ENCODE peak calls at places on chromosomes 7 and 10, in ten cellular contexts. One of them, this sample, is unnamed.

GRCh38 chr10:102511562-102512274 is 7.9 kb downstream of the SUFU start:
- DNase-seq in gastrocnemius medialis: no peak
- DNase-seq in progenitor cell of endocrine pancreas: no peak
- DNase-seq in head of caudate nucleus: no peak
- DNase-seq in HEK293T: no peak
- DNase-seq in activated naive CD4-positive, alpha-beta T cell treated with anti-CD3 and anti-CD28 coated beads for 36 hours: no peak
- DNase-seq in Calu3: no peak
- DNase-seq in amygdala: no peak
- DNase-seq in activated CD8-positive, alpha-beta memory T cell treated with anti-CD3 and anti-CD28 coated beads, Interleukin-2, amount 10 ng/mL, durations not matched to agents 7 days and 5 days: no peak
- DNase-seq in astrocyte of the spinal cord: no peak
- DNase-seq in this sample: no peak

GRCh38 chr10:59807629-59808620 is 54.7 kb upstream of the MRLN start:
- DNase-seq in gastrocnemius medialis: peak
- DNase-seq in HEK293T: no peak
- DNase-seq in astrocyte of the spinal cord: no peak
- DNase-seq in head of caudate nucleus: peak
- DNase-seq in activated naive CD4-positive, alpha-beta T cell treated with anti-CD3 and anti-CD28 coated beads for 36 hours: no peak
- DNase-seq in Calu3: no peak
- DNase-seq in amygdala: peak
- DNase-seq in activated CD8-positive, alpha-beta memory T cell treated with anti-CD3 and anti-CD28 coated beads, Interleukin-2, amount 10 ng/mL, durations not matched to agents 7 days and 5 days: no peak
- DNase-seq in progenitor cell of endocrine pancreas: no peak
- DNase-seq in this sample: no peak

GRCh38 chr10:116164291-116164690 is 108.7 kb downstream of the GFRA1 start:
- DNase-seq in head of caudate nucleus: peak
- DNase-seq in activated naive CD4-positive, alpha-beta T cell treated with anti-CD3 and anti-CD28 coated beads for 36 hours: no peak
- DNase-seq in activated CD8-positive, alpha-beta memory T cell treated with anti-CD3 and anti-CD28 coated beads, Interleukin-2, amount 10 ng/mL, durations not matched to agents 7 days and 5 days: no peak
- DNase-seq in amygdala: no peak
- DNase-seq in Calu3: no peak
- DNase-seq in HEK293T: no peak
- DNase-seq in astrocyte of the spinal cord: no peak
- DNase-seq in progenitor cell of endocrine pancreas: no peak
- DNase-seq in gastrocnemius medialis: no peak
- DNase-seq in this sample: no peak

GRCh38 chr10:4074559-4075407 is 289.8 kb upstream of the KLF6 start:
- DNase-seq in Calu3: no peak
- DNase-seq in amygdala: no peak
- DNase-seq in astrocyte of the spinal cord: peak
- DNase-seq in activated CD8-positive, alpha-beta memory T cell treated with anti-CD3 and anti-CD28 coated beads, Interleukin-2, amount 10 ng/mL, durations not matched to agents 7 days and 5 days: no peak
- DNase-seq in progenitor cell of endocrine pancreas: no peak
- DNase-seq in gastrocnemius medialis: no peak
- DNase-seq in activated naive CD4-positive, alpha-beta T cell treated with anti-CD3 and anti-CD28 coated beads for 36 hours: no peak
- DNase-seq in HEK293T: no peak
- DNase-seq in head of caudate nucleus: no peak
- DNase-seq in this sample: no peak

GRCh38 chr10:120600871-120601644 is 144.0 kb downstream of the PLPP4 start:
- DNase-seq in gastrocnemius medialis: no peak
- DNase-seq in activated naive CD4-positive, alpha-beta T cell treated with anti-CD3 and anti-CD28 coated beads for 36 hours: no peak
- DNase-seq in head of caudate nucleus: no peak
- DNase-seq in progenitor cell of endocrine pancreas: no peak
- DNase-seq in amygdala: no peak
- DNase-seq in Calu3: peak
- DNase-seq in astrocyte of the spinal cord: peak
- DNase-seq in activated CD8-positive, alpha-beta memory T cell treated with anti-CD3 and anti-CD28 coated beads, Interleukin-2, amount 10 ng/mL, durations not matched to agents 7 days and 5 days: no peak
- DNase-seq in HEK293T: peak
- DNase-seq in this sample: no peak

GRCh38 chr7:39624935-39625694 is 1.7 kb downstream of the RALA start:
- DNase-seq in amygdala: no peak
- DNase-seq in activated naive CD4-positive, alpha-beta T cell treated with anti-CD3 and anti-CD28 coated beads for 36 hours: no peak
- DNase-seq in Calu3: no peak
- DNase-seq in gastrocnemius medialis: no peak
- DNase-seq in HEK293T: no peak
- DNase-seq in astrocyte of the spinal cord: no peak
- DNase-seq in progenitor cell of endocrine pancreas: no peak
- DNase-seq in head of caudate nucleus: no peak
- DNase-seq in activated CD8-positive, alpha-beta memory T cell treated with anti-CD3 and anti-CD28 coated beads, Interleukin-2, amount 10 ng/mL, durations not matched to agents 7 days and 5 days: no peak
- DNase-seq in this sample: no peak

GRCh38 chr7:136687693-136688322 is 180.6 kb upstream of the CHRM2 start:
- DNase-seq in Calu3: no peak
- DNase-seq in amygdala: no peak
- DNase-seq in astrocyte of the spinal cord: peak
- DNase-seq in head of caudate nucleus: peak
- DNase-seq in gastrocnemius medialis: no peak
- DNase-seq in activated CD8-positive, alpha-beta memory T cell treated with anti-CD3 and anti-CD28 coated beads, Interleukin-2, amount 10 ng/mL, durations not matched to agents 7 days and 5 days: no peak
- DNase-seq in HEK293T: peak
- DNase-seq in progenitor cell of endocrine pancreas: no peak
- DNase-seq in activated naive CD4-positive, alpha-beta T cell treated with anti-CD3 and anti-CD28 coated beads for 36 hours: no peak
- DNase-seq in this sample: no peak

GRCh38 chr7:71793251-71793650 is 618.9 kb downstream of the CALN1 start:
- DNase-seq in head of caudate nucleus: no peak
- DNase-seq in activated naive CD4-positive, alpha-beta T cell treated with anti-CD3 and anti-CD28 coated beads for 36 hours: no peak
- DNase-seq in activated CD8-positive, alpha-beta memory T cell treated with anti-CD3 and anti-CD28 coated beads, Interleukin-2, amount 10 ng/mL, durations not matched to agents 7 days and 5 days: no peak
- DNase-seq in Calu3: no peak
- DNase-seq in progenitor cell of endocrine pancreas: no peak
- DNase-seq in gastrocnemius medialis: no peak
- DNase-seq in HEK293T: no peak
- DNase-seq in amygdala: no peak
- DNase-seq in astrocyte of the spinal cord: peak
- DNase-seq in this sample: no peak

GRCh38 chr7:86629-87028 is 105.7 kb upstream of the FAM20C start:
- DNase-seq in activated CD8-positive, alpha-beta memory T cell treated with anti-CD3 and anti-CD28 coated beads, Interleukin-2, amount 10 ng/mL, durations not matched to agents 7 days and 5 days: no peak
- DNase-seq in activated naive CD4-positive, alpha-beta T cell treated with anti-CD3 and anti-CD28 coated beads for 36 hours: no peak
- DNase-seq in astrocyte of the spinal cord: no peak
- DNase-seq in gastrocnemius medialis: no peak
- DNase-seq in Calu3: no peak
- DNase-seq in progenitor cell of endocrine pancreas: no peak
- DNase-seq in HEK293T: no peak
- DNase-seq in head of caudate nucleus: no peak
- DNase-seq in amygdala: no peak
- DNase-seq in this sample: no peak

GRCh38 chr10:119267384-119267783 is 60.0 kb downstream of the GRK5 start:
- DNase-seq in activated naive CD4-positive, alpha-beta T cell treated with anti-CD3 and anti-CD28 coated beads for 36 hours: no peak
- DNase-seq in activated CD8-positive, alpha-beta memory T cell treated with anti-CD3 and anti-CD28 coated beads, Interleukin-2, amount 10 ng/mL, durations not matched to agents 7 days and 5 days: no peak
- DNase-seq in progenitor cell of endocrine pancreas: no peak
- DNase-seq in Calu3: no peak
- DNase-seq in amygdala: no peak
- DNase-seq in gastrocnemius medialis: no peak
- DNase-seq in HEK293T: no peak
- DNase-seq in head of caudate nucleus: no peak
- DNase-seq in astrocyte of the spinal cord: no peak
- DNase-seq in this sample: no peak

GRCh38 chr7:1193593-1194424 is 33.8 kb upstream of the ZFAND2A start:
- DNase-seq in Calu3: peak
- DNase-seq in head of caudate nucleus: peak
- DNase-seq in activated CD8-positive, alpha-beta memory T cell treated with anti-CD3 and anti-CD28 coated beads, Interleukin-2, amount 10 ng/mL, durations not matched to agents 7 days and 5 days: peak
- DNase-seq in HEK293T: no peak
- DNase-seq in astrocyte of the spinal cord: peak
- DNase-seq in activated naive CD4-positive, alpha-beta T cell treated with anti-CD3 and anti-CD28 coated beads for 36 hours: peak
- DNase-seq in progenitor cell of endocrine pancreas: no peak
- DNase-seq in gastrocnemius medialis: no peak
- DNase-seq in amygdala: no peak
- DNase-seq in this sample: peak

GRCh38 chr7:66377045-66377444 is 171.9 kb downstream of the TPST1 start:
- DNase-seq in progenitor cell of endocrine pancreas: no peak
- DNase-seq in head of caudate nucleus: no peak
- DNase-seq in activated CD8-positive, alpha-beta memory T cell treated with anti-CD3 and anti-CD28 coated beads, Interleukin-2, amount 10 ng/mL, durations not matched to agents 7 days and 5 days: no peak
- DNase-seq in amygdala: no peak
- DNase-seq in Calu3: no peak
- DNase-seq in astrocyte of the spinal cord: no peak
- DNase-seq in HEK293T: no peak
- DNase-seq in activated naive CD4-positive, alpha-beta T cell treated with anti-CD3 and anti-CD28 coated beads for 36 hours: no peak
- DNase-seq in gastrocnemius medialis: no peak
- DNase-seq in this sample: no peak

GRCh38 chr10:68052463-68052862 is 22.6 kb downstream of the HERC4 start:
- DNase-seq in activated CD8-positive, alpha-beta memory T cell treated with anti-CD3 and anti-CD28 coated beads, Interleukin-2, amount 10 ng/mL, durations not matched to agents 7 days and 5 days: no peak
- DNase-seq in activated naive CD4-positive, alpha-beta T cell treated with anti-CD3 and anti-CD28 coated beads for 36 hours: no peak
- DNase-seq in HEK293T: no peak
- DNase-seq in progenitor cell of endocrine pancreas: no peak
- DNase-seq in gastrocnemius medialis: no peak
- DNase-seq in amygdala: no peak
- DNase-seq in Calu3: no peak
- DNase-seq in astrocyte of the spinal cord: no peak
- DNase-seq in head of caudate nucleus: no peak
- DNase-seq in this sample: no peak

GRCh38 chr7:92228100-92228499 is 17.6 kb downstream of the KRIT1 start:
- DNase-seq in gastrocnemius medialis: no peak
- DNase-seq in progenitor cell of endocrine pancreas: no peak
- DNase-seq in activated naive CD4-positive, alpha-beta T cell treated with anti-CD3 and anti-CD28 coated beads for 36 hours: no peak
- DNase-seq in HEK293T: no peak
- DNase-seq in head of caudate nucleus: no peak
- DNase-seq in astrocyte of the spinal cord: no peak
- DNase-seq in activated CD8-positive, alpha-beta memory T cell treated with anti-CD3 and anti-CD28 coated beads, Interleukin-2, amount 10 ng/mL, durations not matched to agents 7 days and 5 days: no peak
- DNase-seq in amygdala: no peak
- DNase-seq in Calu3: no peak
- DNase-seq in this sample: no peak

GRCh38 chr7:34275629-34276028 is 370.3 kb downstream of the BMPER start:
- DNase-seq in HEK293T: no peak
- DNase-seq in Calu3: no peak
- DNase-seq in gastrocnemius medialis: no peak
- DNase-seq in progenitor cell of endocrine pancreas: no peak
- DNase-seq in astrocyte of the spinal cord: no peak
- DNase-seq in activated naive CD4-positive, alpha-beta T cell treated with anti-CD3 and anti-CD28 coated beads for 36 hours: no peak
- DNase-seq in activated CD8-positive, alpha-beta memory T cell treated with anti-CD3 and anti-CD28 coated beads, Interleukin-2, amount 10 ng/mL, durations not matched to agents 7 days and 5 days: no peak
- DNase-seq in head of caudate nucleus: no peak
- DNase-seq in amygdala: no peak
- DNase-seq in this sample: no peak

GRCh38 chr10:121942749-121943148 is 14.9 kb upstream of the ATE1 start:
- DNase-seq in activated CD8-positive, alpha-beta memory T cell treated with anti-CD3 and anti-CD28 coated beads, Interleukin-2, amount 10 ng/mL, durations not matched to agents 7 days and 5 days: no peak
- DNase-seq in HEK293T: no peak
- DNase-seq in astrocyte of the spinal cord: peak
- DNase-seq in Calu3: no peak
- DNase-seq in gastrocnemius medialis: no peak
- DNase-seq in head of caudate nucleus: no peak
- DNase-seq in activated naive CD4-positive, alpha-beta T cell treated with anti-CD3 and anti-CD28 coated beads for 36 hours: no peak
- DNase-seq in progenitor cell of endocrine pancreas: no peak
- DNase-seq in amygdala: no peak
- DNase-seq in this sample: no peak

GRCh38 chr7:2621948-2622640 is 9.7 kb upstream of the TTYH3 start:
- DNase-seq in activated CD8-positive, alpha-beta memory T cell treated with anti-CD3 and anti-CD28 coated beads, Interleukin-2, amount 10 ng/mL, durations not matched to agents 7 days and 5 days: no peak
- DNase-seq in amygdala: peak
- DNase-seq in HEK293T: no peak
- DNase-seq in progenitor cell of endocrine pancreas: no peak
- DNase-seq in activated naive CD4-positive, alpha-beta T cell treated with anti-CD3 and anti-CD28 coated beads for 36 hours: no peak
- DNase-seq in astrocyte of the spinal cord: no peak
- DNase-seq in Calu3: peak
- DNase-seq in head of caudate nucleus: no peak
- DNase-seq in gastrocnemius medialis: no peak
- DNase-seq in this sample: peak

GRCh38 chr7:34155225-34155908 is 250.0 kb downstream of the BMPER start:
- DNase-seq in HEK293T: no peak
- DNase-seq in gastrocnemius medialis: peak
- DNase-seq in amygdala: no peak
- DNase-seq in progenitor cell of endocrine pancreas: no peak
- DNase-seq in head of caudate nucleus: no peak
- DNase-seq in activated CD8-positive, alpha-beta memory T cell treated with anti-CD3 and anti-CD28 coated beads, Interleukin-2, amount 10 ng/mL, durations not matched to agents 7 days and 5 days: no peak
- DNase-seq in astrocyte of the spinal cord: peak
- DNase-seq in Calu3: no peak
- DNase-seq in activated naive CD4-positive, alpha-beta T cell treated with anti-CD3 and anti-CD28 coated beads for 36 hours: no peak
- DNase-seq in this sample: no peak

GRCh38 chr7:97022451-97023306 is 2.0 kb downstream of the DLX5 start:
- DNase-seq in activated naive CD4-positive, alpha-beta T cell treated with anti-CD3 and anti-CD28 coated beads for 36 hours: no peak
- DNase-seq in astrocyte of the spinal cord: no peak
- DNase-seq in amygdala: no peak
- DNase-seq in head of caudate nucleus: peak
- DNase-seq in activated CD8-positive, alpha-beta memory T cell treated with anti-CD3 and anti-CD28 coated beads, Interleukin-2, amount 10 ng/mL, durations not matched to agents 7 days and 5 days: no peak
- DNase-seq in Calu3: no peak
- DNase-seq in HEK293T: no peak
- DNase-seq in gastrocnemius medialis: no peak
- DNase-seq in progenitor cell of endocrine pancreas: no peak
- DNase-seq in this sample: no peak

GRCh38 chr7:2172311-2173183 is 60.2 kb downstream of the MAD1L1 start:
- DNase-seq in amygdala: peak
- DNase-seq in activated naive CD4-positive, alpha-beta T cell treated with anti-CD3 and anti-CD28 coated beads for 36 hours: no peak
- DNase-seq in progenitor cell of endocrine pancreas: no peak
- DNase-seq in head of caudate nucleus: no peak
- DNase-seq in gastrocnemius medialis: no peak
- DNase-seq in activated CD8-positive, alpha-beta memory T cell treated with anti-CD3 and anti-CD28 coated beads, Interleukin-2, amount 10 ng/mL, durations not matched to agents 7 days and 5 days: peak
- DNase-seq in astrocyte of the spinal cord: peak
- DNase-seq in Calu3: no peak
- DNase-seq in HEK293T: no peak
- DNase-seq in this sample: no peak

GRCh38 chr10:61784354-61785131 is 117.0 kb upstream of the ARID5B start:
- DNase-seq in progenitor cell of endocrine pancreas: no peak
- DNase-seq in gastrocnemius medialis: no peak
- DNase-seq in amygdala: no peak
- DNase-seq in head of caudate nucleus: no peak
- DNase-seq in HEK293T: no peak
- DNase-seq in Calu3: no peak
- DNase-seq in astrocyte of the spinal cord: no peak
- DNase-seq in activated CD8-positive, alpha-beta memory T cell treated with anti-CD3 and anti-CD28 coated beads, Interleukin-2, amount 10 ng/mL, durations not matched to agents 7 days and 5 days: peak
- DNase-seq in activated naive CD4-positive, alpha-beta T cell treated with anti-CD3 and anti-CD28 coated beads for 36 hours: no peak
- DNase-seq in this sample: no peak

GRCh38 chr7:26410156-26410555 is 118.5 kb downstream of the SNX10 start:
- DNase-seq in activated CD8-positive, alpha-beta memory T cell treated with anti-CD3 and anti-CD28 coated beads, Interleukin-2, amount 10 ng/mL, durations not matched to agents 7 days and 5 days: no peak
- DNase-seq in gastrocnemius medialis: no peak
- DNase-seq in head of caudate nucleus: no peak
- DNase-seq in amygdala: no peak
- DNase-seq in progenitor cell of endocrine pancreas: no peak
- DNase-seq in HEK293T: no peak
- DNase-seq in astrocyte of the spinal cord: no peak
- DNase-seq in Calu3: no peak
- DNase-seq in activated naive CD4-positive, alpha-beta T cell treated with anti-CD3 and anti-CD28 coated beads for 36 hours: no peak
- DNase-seq in this sample: no peak

This sample was measured in C1 segment of cervical spinal cord.